ENCODE peak calls at places on chromosome 3, in four cellular contexts. One of them, this sample, is unnamed.
A peak's percentile ranks its signal among the peaks of the same experiment; 100 is the strongest.

GRCh38 chr3:138124689-138125420 is 7.3 kb downstream of the A4GNT start:
- DNase-seq in heart right ventricle: no peak
- DNase-seq in heart left ventricle: no peak
- DNase-seq in fibroblast of the aortic adventitia: peak; percentile 70
- DNase-seq in this sample: no peak

GRCh38 chr3:63450634-63451363 is 172.7 kb downstream of the SYNPR start:
- DNase-seq in heart right ventricle: no peak
- DNase-seq in heart left ventricle: no peak
- DNase-seq in fibroblast of the aortic adventitia: peak; percentile 60
- DNase-seq in this sample: no peak

GRCh38 chr3:48756640-48757039 is 39.6 kb upstream of the IP6K2 start:
- DNase-seq in heart right ventricle: no peak
- DNase-seq in heart left ventricle: no peak
- DNase-seq in fibroblast of the aortic adventitia: no peak
- DNase-seq in this sample: no peak

GRCh38 chr3:108393128-108393900 is 97.0 kb downstream of the HHLA2 start:
- DNase-seq in heart right ventricle: no peak
- DNase-seq in heart left ventricle: no peak
- DNase-seq in fibroblast of the aortic adventitia: no peak
- DNase-seq in this sample: no peak

GRCh38 chr3:128112406-128112968 is 11.1 kb downstream of the RUVBL1 start:
- DNase-seq in heart right ventricle: no peak
- DNase-seq in heart left ventricle: no peak
- DNase-seq in fibroblast of the aortic adventitia: peak; percentile 93
- DNase-seq in this sample: no peak

GRCh38 chr3:76131396-76132153 is 346.2 kb upstream of the ZNF717 start:
- DNase-seq in heart right ventricle: no peak
- DNase-seq in heart left ventricle: no peak
- DNase-seq in fibroblast of the aortic adventitia: no peak
- DNase-seq in this sample: no peak

GRCh38 chr3:50637945-50638344 is 21.0 kb downstream of the MAPKAPK3 start:
- DNase-seq in heart right ventricle: no peak
- DNase-seq in heart left ventricle: no peak
- DNase-seq in fibroblast of the aortic adventitia: no peak
- DNase-seq in this sample: no peak

GRCh38 chr3:100144255-100144866 is 30.1 kb upstream of the FILIP1L start:
- DNase-seq in heart right ventricle: no peak
- DNase-seq in heart left ventricle: no peak
- DNase-seq in fibroblast of the aortic adventitia: no peak
- DNase-seq in this sample: no peak

GRCh38 chr3:129824926-129825541 is 68.5 kb downstream of the TMCC1 start:
- DNase-seq in heart right ventricle: no peak
- DNase-seq in heart left ventricle: no peak
- DNase-seq in fibroblast of the aortic adventitia: peak; percentile 66
- DNase-seq in this sample: peak; percentile 75

GRCh38 chr3:100105536-100105935 is 8.8 kb downstream of the FILIP1L start:
- DNase-seq in heart right ventricle: no peak
- DNase-seq in heart left ventricle: no peak
- DNase-seq in fibroblast of the aortic adventitia: no peak
- DNase-seq in this sample: no peak

GRCh38 chr3:102299125-102299877 is 135.5 kb upstream of the ZPLD1 start:
- DNase-seq in heart right ventricle: no peak
- DNase-seq in heart left ventricle: no peak
- DNase-seq in fibroblast of the aortic adventitia: no peak
- DNase-seq in this sample: no peak

GRCh38 chr3:172536993-172537419 is 13.8 kb upstream of the TNFSF10 start:
- DNase-seq in heart right ventricle: no peak
- DNase-seq in heart left ventricle: no peak
- DNase-seq in fibroblast of the aortic adventitia: no peak
- DNase-seq in this sample: no peak

GRCh38 chr3:188978772-188979171 is 193.0 kb upstream of the TPRG1 start:
- DNase-seq in heart right ventricle: no peak
- DNase-seq in heart left ventricle: no peak
- DNase-seq in fibroblast of the aortic adventitia: peak; percentile 43
- DNase-seq in this sample: no peak

GRCh38 chr3:179546814-179547241 is 15.9 kb upstream of the ACTL6A start:
- DNase-seq in heart right ventricle: no peak
- DNase-seq in heart left ventricle: no peak
- DNase-seq in fibroblast of the aortic adventitia: no peak
- DNase-seq in this sample: no peak

GRCh38 chr3:20173844-20174410 is 12.1 kb downstream of the SGO1 start:
- DNase-seq in heart right ventricle: no peak
- DNase-seq in heart left ventricle: no peak
- DNase-seq in fibroblast of the aortic adventitia: no peak
- DNase-seq in this sample: no peak

GRCh38 chr3:35071768-35072167 is 567.6 kb upstream of the ARPP21 start:
- DNase-seq in heart right ventricle: no peak
- DNase-seq in heart left ventricle: no peak
- DNase-seq in fibroblast of the aortic adventitia: no peak
- DNase-seq in this sample: no peak

GRCh38 chr3:28476194-28476593 is 127.6 kb upstream of the AZI2 start:
- DNase-seq in heart right ventricle: no peak
- DNase-seq in heart left ventricle: no peak
- DNase-seq in fibroblast of the aortic adventitia: peak; percentile 69
- DNase-seq in this sample: peak; percentile 1

GRCh38 chr3:140050977-140051957 is 116.3 kb downstream of the CLSTN2 start:
- DNase-seq in heart right ventricle: no peak
- DNase-seq in heart left ventricle: no peak
- DNase-seq in fibroblast of the aortic adventitia: no peak
- DNase-seq in this sample: no peak

GRCh38 chr3:99666201-99666600 is 27.8 kb downstream of the COL8A1 start:
- DNase-seq in heart right ventricle: no peak
- DNase-seq in heart left ventricle: no peak
- DNase-seq in fibroblast of the aortic adventitia: peak; percentile 42
- DNase-seq in this sample: no peak

This sample was measured in B cell.